ENCODE peak calls at places on chromosomes 16 and 17, in nine cellular contexts. O is PC-9; K is CD4-positive, alpha-beta memory T cell; Q is heart right ventricle; X is adipocyte; W is MM.1S; S is heart left ventricle; U is fibroblast of lung; F is kidney. Y is an unnamed sample. For H3K4me1, the result is how much of the 10 kb centered on the place peaks cover.

GRCh38 chr16:67458121-67458641 is 22.8 kb downstream of the ATP6V0D1 start:
- DNase-seq in O (no peak), K (no peak), Q (no peak), X (no peak), W (no peak), S (no peak), U (no peak), F (no peak), Y (no peak)

GRCh38 chr17:50534222-50534978 is 1.9 kb downstream of the EPN3 start:
- DNase-seq in O (peak), K (no peak), Q (no peak), X (no peak), W (no peak), S (no peak), U (no peak), F (peak), Y (peak)

GRCh38 chr17:18004901-18005305 is 32.2 kb downstream of the DRC3 start:
- DNase-seq in O (no peak), K (no peak), Q (no peak), X (no peak), W (no peak), S (no peak), U (no peak), F (no peak), Y (no peak)

GRCh38 chr17:50087912-50088405 is 7.2 kb upstream of the PDK2 start:
- DNase-seq in O (no peak), K (no peak), Q (no peak), X (no peak), W (no peak), S (peak), U (no peak), F (no peak), Y (no peak)

GRCh38 chr17:47721725-47722124 is 11.3 kb upstream of the TBX21 start:
- DNase-seq in O (no peak), K (no peak), Q (no peak), X (no peak), W (no peak), S (no peak), U (no peak), F (no peak), Y (no peak)

GRCh38 chr16:49491111-49491670 is 117.6 kb downstream of the C16orf78 start:
- DNase-seq in O (no peak), K (no peak), Q (no peak), X (no peak), W (no peak), S (no peak), U (no peak), F (no peak), Y (no peak)

GRCh38 chr17:35170968-35171771 is 23.0 kb downstream of the SLC35G3 start:
- DNase-seq in O (no peak), K (peak), Q (no peak), X (peak), W (peak), S (no peak), U (peak), F (no peak), Y (no peak)

GRCh38 chr17:78562734-78563133 is 14.5 kb downstream of the DNAH17 start:
- DNase-seq in O (no peak), K (no peak), Q (no peak), X (no peak), W (no peak), S (peak), U (no peak), F (no peak), Y (no peak)

GRCh38 chr16:85171004-85171808 is 58.9 kb upstream of the CIBAR2 start:
- DNase-seq in O (no peak), K (no peak), Q (no peak), X (no peak), W (no peak), S (peak), U (peak), F (peak), Y (no peak)
- H3K4me1 ChIP-seq in O (under half), K (under half), Q (under half), X (half or more), W (under half), S (half or more), U (under half), F (half or more), Y (half or more)

DNA sequence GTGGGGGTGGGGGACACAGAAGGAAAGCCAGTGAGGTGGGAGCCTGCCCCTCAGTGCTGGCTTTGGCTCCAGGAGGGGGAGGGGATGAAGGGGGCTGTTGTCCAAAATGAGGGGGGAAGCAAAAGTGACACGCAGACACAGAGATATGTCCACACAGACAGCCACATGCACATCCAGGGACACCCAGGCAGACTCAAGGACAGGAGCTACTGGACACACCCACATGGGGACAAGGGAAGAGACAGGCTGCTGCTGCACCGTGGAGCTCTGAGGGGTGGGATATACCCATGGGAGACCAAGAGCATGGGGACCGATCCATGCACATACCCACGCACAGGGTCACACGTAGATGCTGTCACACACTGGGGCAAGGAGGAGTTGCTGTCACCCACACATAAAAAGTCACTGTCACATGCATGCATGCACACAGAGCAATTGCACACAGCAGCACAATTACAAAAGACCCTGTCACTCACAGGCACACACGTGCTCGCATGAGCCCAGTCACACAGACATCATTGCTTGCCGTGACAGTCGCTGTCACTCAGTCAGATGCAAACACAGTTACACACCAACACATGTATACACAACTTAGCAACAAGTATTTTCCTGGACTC is 1.3 kb downstream of the THRA start:
- DNase-seq in O (no peak), K (no peak), Q (no peak), X (no peak), W (no peak), S (peak), U (no peak), F (no peak), Y (no peak)
- H3K4me1 ChIP-seq in O (under half), K (half or more), Q (under half), X (under half), W (under half), S (half or more), U (under half), F (under half), Y (under half)

DNA sequence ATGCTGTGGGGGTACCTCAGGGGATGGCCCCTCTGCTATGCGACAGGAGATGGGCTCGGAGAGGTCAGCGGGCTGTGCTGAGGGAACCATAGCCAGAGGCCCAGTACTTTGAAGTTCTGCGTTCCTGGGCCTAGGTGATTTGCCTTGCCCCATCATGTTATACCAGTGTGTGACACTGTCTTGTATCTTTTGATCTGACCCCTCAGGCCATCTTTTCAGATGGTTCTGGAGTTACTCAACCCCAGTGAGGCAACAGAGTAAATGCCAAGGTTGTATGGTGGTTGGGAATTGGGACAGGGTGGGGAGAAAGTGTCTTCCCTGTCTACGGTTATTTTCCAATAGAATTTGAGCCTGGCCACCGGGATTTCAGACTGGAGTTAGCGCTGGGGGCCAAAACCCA is 8.5 kb downstream of the MSI2 start:
- DNase-seq in O (no peak), K (no peak), Q (no peak), X (no peak), W (no peak), S (no peak), U (no peak), F (no peak), Y (no peak)
- H3K4me1 ChIP-seq in O (under half), K (under half), Q (under half), X (under half), W (under half), S (under half), U (under half), F (under half), Y (under half)

DNA sequence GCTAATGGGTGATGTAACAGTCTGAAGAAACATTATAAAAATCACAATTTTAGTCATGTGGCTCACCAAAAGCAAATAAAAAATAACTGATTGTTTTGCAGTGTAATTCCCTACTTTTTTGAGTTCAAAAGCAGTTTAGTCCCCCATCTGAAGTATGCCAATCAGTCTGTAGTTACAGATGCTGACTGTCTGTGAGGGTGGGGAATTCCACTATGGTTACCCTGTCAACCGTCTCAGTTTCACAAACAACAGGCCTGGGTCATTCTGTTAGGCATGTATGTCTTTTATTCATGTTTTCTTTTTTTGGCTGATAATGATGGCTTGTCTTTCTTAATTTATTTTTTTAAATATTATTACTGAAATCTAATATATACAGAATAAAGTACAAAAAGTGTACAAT is 69.3 kb downstream of the STXBP4 start:
- DNase-seq in O (no peak), K (no peak), Q (no peak), X (no peak), W (peak), S (no peak), U (no peak), F (no peak), Y (no peak)
- H3K4me1 ChIP-seq in O (under half), K (under half), Q (under half), X (under half), W (under half), S (under half), U (under half), F (under half), Y (under half)

DNA sequence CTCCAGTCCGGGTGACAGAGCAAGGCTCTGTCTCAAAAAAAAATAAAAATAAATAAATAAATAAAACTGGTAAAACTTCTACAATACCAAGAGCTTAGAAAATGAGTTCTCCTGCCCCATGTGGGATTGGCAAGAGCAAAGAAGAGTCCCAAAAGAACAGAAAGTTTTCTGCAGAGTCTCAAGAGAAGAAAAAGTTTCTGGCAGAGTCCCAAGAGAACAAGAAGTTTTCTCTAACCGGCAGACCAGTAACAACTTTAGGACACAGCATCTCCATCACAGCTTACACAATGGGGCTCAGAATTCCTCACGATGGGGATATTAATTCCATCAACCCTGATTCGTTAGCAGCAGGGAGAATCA is 1.1 kb downstream of the SLC39A11 start:
- DNase-seq in O (no peak), K (no peak), Q (no peak), X (no peak), W (no peak), S (no peak), U (peak), F (no peak), Y (no peak)
- H3K4me1 ChIP-seq in O (under half), K (under half), Q (under half), X (under half), W (under half), S (under half), U (under half), F (under half), Y (under half)

GRCh38 chr16:17368951-17369350 is 101.8 kb downstream of the XYLT1 start:
- DNase-seq in O (no peak), K (peak), Q (no peak), X (no peak), W (no peak), S (no peak), U (no peak), F (no peak), Y (no peak)
- H3K4me1 ChIP-seq in O (under half), K (half or more), Q (under half), X (under half), W (under half), S (under half), U (under half), F (under half), Y (under half)